ENCODE peak calls at places on chromosomes 3 and 15, in four cellular contexts. M is astrocyte, T is ELR, E is iPS DF 6.9. P is an unnamed sample.

GRCh38 chr3:111210003-111210699 is 138.5 kb downstream of the NECTIN3 start:
- DNase-seq in M (peak), T (peak), E (no peak), P (no peak)

GRCh38 chr3:100335137-100335833 is 728 bp downstream of the NIT2 start:
- DNase-seq in E (no peak), T (peak), M (no peak), P (peak)

GRCh38 chr3:71718069-71718468 is 7.1 kb downstream of the EIF4E3 start:
- DNase-seq in T (no peak), M (no peak), E (no peak), P (no peak)

GRCh38 chr3:184368804-184369183 is 7.3 kb downstream of the POLR2H start:
- DNase-seq in T (peak), M (peak), E (no peak), P (no peak)

GRCh38 chr3:139764069-139764905 is 86.5 kb upstream of the NMNAT3 start:
- DNase-seq in M (peak), E (no peak), T (no peak), P (no peak)

GRCh38 chr3:36911990-36912804 is 32.7 kb downstream of the TRANK1 start:
- DNase-seq in M (peak), E (no peak), T (peak), P (peak)

GRCh38 chr3:141216975-141217374 is 14.7 kb upstream of the PXYLP1 start:
- DNase-seq in M (no peak), T (no peak), E (no peak), P (no peak)

GRCh38 chr3:131020122-131020693 is 6.4 kb downstream of the ASTE1 start:
- DNase-seq in M (no peak), T (no peak), E (no peak), P (no peak)

GRCh38 chr3:105951043-105951442 is 82.2 kb upstream of the CBLB start:
- DNase-seq in E (no peak), T (no peak), M (no peak), P (no peak)

GRCh38 chr15:64507293-64507802 is 47.0 kb downstream of the ZNF609 start:
- DNase-seq in M (peak), E (no peak), T (peak), P (peak)

GRCh38 chr15:94322141-94322540 is 90.8 kb downstream of the MCTP2 start:
- DNase-seq in T (no peak), E (no peak), M (no peak), P (no peak)

GRCh38 chr3:106348142-106348690 is 479.4 kb upstream of the CBLB start:
- DNase-seq in E (no peak), M (no peak), T (no peak), P (no peak)

GRCh38 chr15:74826372-74826819 is at the start of gene CPLX3:
- DNase-seq in T (no peak), M (no peak), E (no peak), P (no peak)

P was measured in GM06990.